ENCODE peak calls at places on chromosomes 3 and 15, in six cellular contexts. I, P, W, Y, H and X are unnamed samples.

GRCh38 chr3:10286596-10287295 is 6.0 kb downstream of the GHRL start:
- ATAC-seq in P (peak; percentile 27), H (no peak), W (peak; percentile 33), Y (peak; percentile 34), I (peak; percentile 53), X (peak; percentile 26)

GRCh38 chr15:90035835-90036220 is 34.7 kb downstream of the ZNF710 start:
- ATAC-seq in P (no peak), W (no peak), Y (no peak), H (no peak), I (no peak), X (no peak)

GRCh38 chr15:39447431-39447830 is 133.4 kb upstream of the THBS1 start:
- ATAC-seq in I (no peak), W (no peak), H (no peak), P (no peak), Y (no peak), X (no peak)

GRCh38 chr3:191321019-191321767 is 8.0 kb upstream of the CCDC50 start:
- ATAC-seq in W (no peak), Y (no peak), P (no peak), I (no peak), H (no peak), X (no peak)

GRCh38 chr15:24944939-24945338 is 9.8 kb upstream of the SNRPN start:
- ATAC-seq in I (no peak), W (no peak), P (no peak), Y (no peak), H (no peak), X (no peak)

GRCh38 chr3:42123012-42123581 is 31.9 kb downstream of the TRAK1 start:
- ATAC-seq in P (no peak), W (peak; percentile 16), H (peak; percentile 66), I (no peak), Y (no peak), X (peak; percentile 71)

GRCh38 chr3:49238274-49239127 is 38.5 kb downstream of the C3orf62 start:
- ATAC-seq in W (peak; percentile 83), H (peak; percentile 97), I (peak; percentile 96), P (peak; percentile 47), Y (peak; percentile 85), X (no peak)

GRCh38 chr15:22810033-22810734 is 23.7 kb downstream of the NIPA1 start:
- ATAC-seq in P (no peak), I (no peak), Y (no peak), H (no peak), W (no peak), X (no peak)

GRCh38 chr15:90675464-90675863 is 41.7 kb upstream of the BLM start:
- ATAC-seq in Y (no peak), I (no peak), P (no peak), W (no peak), H (no peak), X (no peak)

GRCh38 chr3:73622135-73622534 is 2.6 kb downstream of the PDZRN3 start:
- ATAC-seq in W (no peak), Y (no peak), H (no peak), I (no peak), P (peak; percentile 67), X (no peak)

GRCh38 chr3:66655673-66656072 is 154.9 kb upstream of the LRIG1 start:
- ATAC-seq in P (no peak), W (no peak), H (no peak), I (no peak), Y (no peak), X (no peak)

GRCh38 chr3:171860830-171861535 is 17.8 kb downstream of the TMEM212 start:
- ATAC-seq in W (no peak), H (no peak), Y (no peak), I (no peak), P (peak; percentile 59), X (no peak)

GRCh38 chr3:58034738-58035511 is 26.7 kb downstream of the FLNB start:
- ATAC-seq in I (peak; percentile 95), P (no peak), W (peak; percentile 98), H (no peak), Y (peak; percentile 97), X (peak; percentile 99)

GRCh38 chr3:134367412-134367811 is 6.8 kb downstream of the AMOTL2 start:
- ATAC-seq in P (no peak), I (no peak), Y (no peak), H (no peak), W (no peak), X (no peak)

GRCh38 chr15:75204340-75205063 is 2.8 kb downstream of the C15orf39 start:
- ATAC-seq in Y (peak; percentile 55), P (peak; percentile 57), H (peak; percentile 64), I (peak; percentile 57), W (peak; percentile 69), X (peak; percentile 66)

GRCh38 chr15:28975766-28976179 is 90.0 kb downstream of the APBA2 start:
- ATAC-seq in W (peak; percentile 74), Y (no peak), P (no peak), I (no peak), H (peak; percentile 66), X (peak; percentile 72)

GRCh38 chr15:90138071-90138833 is 36.0 kb upstream of the IDH2 start:
- ATAC-seq in W (no peak), I (no peak), Y (no peak), H (no peak), P (no peak), X (no peak)

GRCh38 chr3:99570061-99570460 is 68.3 kb upstream of the COL8A1 start:
- ATAC-seq in H (no peak), Y (no peak), P (no peak), W (no peak), I (no peak), X (no peak)

GRCh38 chr3:97882975-97883598 is 61.3 kb downstream of the CRYBG3 start:
- ATAC-seq in P (peak; percentile 90), H (peak; percentile 96), W (peak; percentile 66), I (no peak), Y (no peak), X (peak; percentile 75)

GRCh38 chr3:66312039-66312438 is 91.2 kb downstream of the SLC25A26 start:
- ATAC-seq in P (no peak), I (no peak), Y (peak; percentile 56), W (no peak), H (no peak), X (peak; percentile 45)

GRCh38 chr3:56157693-56158092 is 310.6 kb downstream of the ERC2 start:
- ATAC-seq in Y (no peak), P (no peak), W (no peak), H (no peak), I (peak; percentile 68), X (no peak)

GRCh38 chr3:169323580-169324453 is 339.7 kb downstream of the MECOM start:
- ATAC-seq in P (peak; percentile 59), W (no peak), H (peak; percentile 57), Y (no peak), I (no peak), X (no peak)

GRCh38 chr15:56718560-56718959 is 14.7 kb downstream of the ZNF280D start:
- ATAC-seq in H (no peak), I (no peak), P (no peak), Y (no peak), W (no peak), X (no peak)

GRCh38 chr3:127768346-127769008 is 53.8 kb downstream of the MGLL start:
- ATAC-seq in W (no peak), P (peak; percentile 59), Y (no peak), H (peak; percentile 92), I (no peak), X (no peak)

GRCh38 chr3:43497405-43497804 is 124.4 kb downstream of the ANO10 start:
- ATAC-seq in H (no peak), W (peak; percentile 11), P (no peak), I (no peak), Y (no peak), X (no peak)

GRCh38 chr15:87752250-87752951 is 504.1 kb downstream of the NTRK3 start:
- ATAC-seq in I (peak; percentile 34), H (peak; percentile 96), W (no peak), Y (no peak), P (peak; percentile 92), X (peak; percentile 12)

GRCh38 chr3:155195558-155195957 is 97.9 kb downstream of the STRIT1 start:
- ATAC-seq in Y (no peak), P (no peak), H (no peak), W (no peak), I (no peak), X (no peak)

GRCh38 chr3:136152176-136152843 is 43.8 kb downstream of the MSL2 start:
- ATAC-seq in H (no peak), W (peak; percentile 43), P (no peak), Y (no peak), I (no peak), X (peak; percentile 50)

GRCh38 chr3:172804323-172804722 is 53.8 kb downstream of the ECT2 start:
- ATAC-seq in P (no peak), H (no peak), W (no peak), I (no peak), Y (no peak), X (no peak)

GRCh38 chr3:124076231-124076630 is 84.3 kb upstream of the ROPN1 start:
- ATAC-seq in P (no peak), I (no peak), Y (no peak), H (no peak), W (no peak), X (no peak)

GRCh38 chr3:50356553-50356952 is 2.8 kb downstream of the TMEM115 start:
- ATAC-seq in H (no peak), W (no peak), P (no peak), Y (no peak), I (no peak), X (no peak)